ENCODE peak calls at places on chromosome 10, in nine cellular contexts. W is heart left ventricle, Z is adrenal gland, V is GM12878, O is astrocyte of the cerebellum, A is sigmoid colon, C is hepatocyte, M is endodermal cell, Y is stomach. Q is an unnamed sample.
A peak's percentile ranks its signal among the peaks of the same experiment; 100 is the strongest.

GRCh38 chr10:118439824-118440223 is 97.7 kb upstream of the FAM204A start:
- DNase-seq in Z (no peak), V (no peak), W (no peak), A (no peak), Y (no peak), C (no peak), M (no peak), O (no peak), Q (no peak)

GRCh38 chr10:133142523-133143199 is 17.4 kb upstream of the KNDC1 start:
- DNase-seq in M (peak; percentile 63), V (no peak), C (no peak), O (no peak), W (peak; percentile 9), A (peak; percentile 46), Z (no peak), Y (no peak), Q (no peak)

GRCh38 chr10:21281173-21281572 is 244.3 kb downstream of the SKIDA1 start:
- DNase-seq in C (no peak), W (no peak), M (no peak), V (no peak), Y (no peak), Z (no peak), O (no peak), A (peak; percentile 26), Q (no peak)

GRCh38 chr10:1381339-1381738 is 325.2 kb downstream of the WDR37 start:
- DNase-seq in Y (peak; percentile 9), O (no peak), V (no peak), Z (no peak), M (peak; percentile 52), W (no peak), A (no peak), C (no peak), Q (no peak)

GRCh38 chr10:49174261-49174925 is 13.8 kb downstream of the TMEM273 start:
- DNase-seq in W (no peak), Z (no peak), M (no peak), Y (no peak), C (no peak), A (no peak), V (no peak), O (no peak), Q (no peak)

GRCh38 chr10:133075346-133076137 is 12.2 kb upstream of the ADGRA1 start:
- DNase-seq in A (no peak), Z (no peak), M (no peak), Y (no peak), W (no peak), C (no peak), V (no peak), O (no peak), Q (no peak)

GRCh38 chr10:119754085-119754484 is 28.2 kb downstream of the INPP5F start:
- DNase-seq in M (no peak), Z (no peak), C (peak; percentile 43), A (no peak), O (no peak), W (no peak), Y (no peak), V (no peak), Q (no peak)

GRCh38 chr10:99431190-99431549 is 746 bp upstream of the GOT1 start:
- DNase-seq in M (no peak), O (no peak), C (peak; percentile 61), W (peak; percentile 86), Z (peak; percentile 91), Y (peak; percentile 74), V (no peak), A (peak; percentile 95), Q (no peak)

GRCh38 chr10:44723654-44724053 is 187.5 kb upstream of the TMEM72 start:
- DNase-seq in Y (no peak), C (no peak), M (no peak), O (no peak), A (peak; percentile 76), Z (peak; percentile 2), W (peak; percentile 38), V (no peak), Q (no peak)

GRCh38 chr10:24575462-24576002 is 148.2 kb downstream of the ARHGAP21 start:
- DNase-seq in A (no peak), Y (no peak), Z (no peak), V (no peak), W (no peak), O (no peak), M (no peak), C (no peak), Q (no peak)

GRCh38 chr10:110350812-110351211 is 46.1 kb upstream of the SMNDC1 start:
- DNase-seq in V (no peak), Y (no peak), W (no peak), Z (no peak), A (no peak), C (no peak), M (no peak), O (no peak), Q (no peak)

GRCh38 chr10:38027992-38028391 is 17.5 kb downstream of the ZNF33A start:
- DNase-seq in C (no peak), O (no peak), Y (no peak), A (no peak), M (no peak), W (no peak), V (no peak), Z (peak; percentile 26), Q (no peak)

GRCh38 chr10:125985557-125986246 is 89.3 kb downstream of the FANK1 start:
- DNase-seq in V (no peak), Y (no peak), Z (no peak), A (no peak), O (no peak), M (no peak), C (no peak), W (no peak), Q (no peak)

DNA sequence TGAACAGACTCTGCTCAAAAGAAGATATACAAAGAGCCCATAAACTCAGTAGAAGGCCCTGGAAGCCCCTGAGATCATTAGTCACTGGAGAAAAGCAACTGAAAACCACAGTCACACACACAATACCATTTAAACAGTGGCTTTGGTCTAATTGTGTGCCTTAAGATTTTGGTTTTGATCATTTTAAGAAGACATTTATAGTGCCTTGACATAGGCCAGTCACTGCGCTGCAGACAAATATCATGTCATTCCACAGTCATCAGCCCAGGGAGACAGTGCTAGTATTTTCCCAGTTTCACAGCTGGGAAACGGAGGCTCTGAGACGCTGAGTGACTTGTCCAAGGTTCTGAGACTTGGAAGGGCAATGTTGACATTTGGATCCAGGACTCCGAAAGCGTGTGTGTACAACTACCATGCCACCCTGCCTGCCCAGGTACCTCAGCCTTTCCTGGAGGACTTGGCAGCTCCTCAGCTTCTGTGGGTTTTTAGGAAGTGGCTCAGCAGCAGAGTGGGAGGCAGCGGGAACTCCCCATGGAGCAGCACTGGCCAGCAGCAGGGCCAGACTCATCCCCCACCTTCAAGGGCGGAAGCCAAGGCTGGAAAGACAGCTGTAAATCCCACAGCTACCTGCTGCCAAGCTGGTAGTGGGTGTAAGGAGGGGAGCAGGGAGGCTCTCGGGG is 173.9 kb downstream of the WDR11 start:
- DNase-seq in M (peak; percentile 64), Y (no peak), Z (no peak), O (no peak), A (peak; percentile 76), V (no peak), C (no peak), W (no peak), Q (no peak)
- TF ChIP-seq CTCF in M (no peak), Y (no peak), Z (no peak), O (no peak), A (no peak), V (no peak), C (no peak), W (no peak), Q (no peak)

DNA sequence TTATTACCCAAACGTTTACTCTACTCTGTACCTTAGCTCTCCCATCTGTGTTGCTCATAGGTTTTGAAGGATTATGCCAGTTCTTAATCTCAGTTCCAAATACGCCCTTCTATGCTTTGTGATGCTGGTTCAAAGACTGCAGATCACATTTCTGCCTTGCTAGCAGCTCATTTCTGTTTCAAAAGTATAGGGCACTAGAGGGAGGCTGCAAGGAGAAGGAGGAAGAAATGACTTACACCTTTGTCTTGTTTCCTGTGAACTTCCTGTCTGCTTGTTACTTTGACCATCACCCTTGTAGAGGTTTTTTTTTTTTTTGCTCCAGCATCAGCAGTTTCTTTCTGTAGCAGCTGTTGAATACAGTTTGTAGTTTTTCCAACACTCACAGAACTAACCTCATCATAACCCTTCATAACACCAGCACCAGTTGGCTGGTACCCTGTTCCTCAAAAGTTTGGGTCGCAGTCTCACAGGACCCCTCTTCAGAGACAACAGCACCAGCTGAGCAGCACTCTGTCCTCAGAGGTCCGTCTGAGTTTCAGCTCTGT is 16.5 kb downstream of the SLK start:
- DNase-seq in V (peak; percentile 40), Z (no peak), A (no peak), M (no peak), Y (no peak), W (no peak), C (no peak), O (no peak), Q (no peak)
- H3K4me3 ChIP-seq in V (no peak overlapping the region), Z (no peak overlapping the region), A (no peak overlapping the region), M (no peak overlapping the region), Y (no peak overlapping the region), W (no peak overlapping the region), C (no peak overlapping the region), O (no peak overlapping the region), Q (no peak overlapping the region)

DNA sequence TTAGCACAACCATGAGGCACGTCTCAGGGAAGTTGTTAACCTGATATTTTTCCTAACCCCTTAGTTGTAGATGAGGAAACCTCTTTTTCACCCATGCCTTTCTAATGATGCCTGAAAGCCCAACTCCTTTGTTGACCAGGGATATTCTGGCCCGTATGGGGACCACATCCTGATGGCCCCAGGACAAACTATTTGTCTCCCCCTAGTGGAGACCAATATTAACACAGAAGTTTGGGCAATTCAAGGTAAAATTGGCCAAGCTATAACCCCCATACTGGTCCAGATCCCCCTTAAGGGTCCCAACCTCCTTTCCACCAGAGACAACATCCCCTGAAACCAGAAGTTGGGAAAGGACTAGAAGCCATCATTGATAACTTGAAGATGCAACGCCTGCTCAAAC is 893.3 kb downstream of the SORCS1 start:
- DNase-seq in A (no peak), M (no peak), Y (no peak), Z (no peak), W (no peak), V (no peak), C (no peak), O (no peak), Q (no peak)
- TF ChIP-seq CTCF in A (no peak), M (peak; percentile 63), Y (peak; percentile 8), Z (no peak), W (no peak), V (peak; percentile 21), C (no peak), O (no peak), Q (no peak)

GRCh38 chr10:112953760-112954159 is 3.7 kb downstream of the TCF7L2 start:
- DNase-seq in Y (no peak), Z (no peak), C (peak; percentile 20), V (no peak), O (no peak), A (no peak), M (no peak), W (no peak), Q (no peak)

GRCh38 chr10:112954974-112955735 is 5.1 kb downstream of the TCF7L2 start:
- DNase-seq in Y (no peak), M (peak; percentile 81), W (no peak), Z (no peak), O (no peak), V (no peak), A (no peak), C (no peak), Q (no peak)

GRCh38 chr10:112957589-112958202 is 7.6 kb downstream of the TCF7L2 start:
- DNase-seq in V (no peak), Y (no peak), M (peak; percentile 61), A (no peak), Z (no peak), O (no peak), C (no peak), W (no peak), Q (no peak)

GRCh38 chr10:112956631-112957350 is 6.7 kb downstream of the TCF7L2 start:
- DNase-seq in W (no peak), C (peak; percentile 13), O (no peak), Z (no peak), Y (no peak), V (no peak), A (peak; percentile 59), M (no peak), Q (no peak)

GRCh38 chr10:112955736-112956421 is 5.8 kb downstream of the TCF7L2 start:
- DNase-seq in A (peak; percentile 68), V (no peak), Z (no peak), O (no peak), Y (no peak), W (no peak), C (peak; percentile 32), M (no peak), Q (no peak)
- H3K4me3 ChIP-seq in A (peak overlapping the region; percentile 33), V (no peak overlapping the region), Z (peak overlapping the region; percentile 49), O (peak overlapping the region; percentile 24), Y (peak overlapping the region; percentile 19), W (peak overlapping the region; percentile 63), C (peak overlapping the region; percentile 54), M (peak overlapping the region; percentile 92), Q (peak overlapping the region; percentile 36)